ENCODE peak calls at places on chromosomes 16 and 17, in six cellular contexts. B, I, S, F, V and N are unnamed samples.

GRCh38 chr16:48432136-48432535 is 46.9 kb upstream of the SIAH1 start:
- DNase-seq in I (peak), B (no peak), V (no peak), F (no peak), S (peak), N (no peak)

GRCh38 chr16:64453643-64454042 is 668.2 kb downstream of the CDH11 start:
- DNase-seq in B (no peak), V (no peak), S (no peak), I (no peak), F (no peak), N (no peak)

GRCh38 chr17:44097110-44097810 is 26.2 kb downstream of the HDAC5 start:
- DNase-seq in V (no peak), F (peak), B (no peak), S (no peak), I (no peak), N (no peak)

GRCh38 chr17:80364091-80364691 is 50.8 kb upstream of the ENDOV start:
- DNase-seq in S (no peak), I (no peak), V (no peak), F (no peak), B (no peak), N (peak)

GRCh38 chr16:87698676-87699179 is 67.1 kb downstream of the KLHDC4 start:
- DNase-seq in F (no peak), S (no peak), V (no peak), I (peak), B (no peak), N (no peak)

GRCh38 chr16:72094266-72094610 is 591 bp downstream of the DHX38 start:
- DNase-seq in V (peak), I (no peak), S (no peak), F (no peak), B (no peak), N (no peak)

GRCh38 chr17:82956726-82957468 is 117.1 kb upstream of the ZNF750 start:
- DNase-seq in S (no peak), B (no peak), F (no peak), I (no peak), V (no peak), N (no peak)

GRCh38 chr17:12256380-12256995 is 235.8 kb downstream of the MAP2K4 start:
- DNase-seq in B (no peak), V (no peak), S (no peak), I (no peak), F (peak), N (peak)

GRCh38 chr16:55701442-55702319 is 45.9 kb downstream of the SLC6A2 start:
- DNase-seq in V (peak), I (no peak), S (no peak), F (peak), B (peak), N (no peak)

GRCh38 chr16:90057738-90058173 is 19.4 kb downstream of the PRDM7 start:
- DNase-seq in V (no peak), B (no peak), F (peak), I (no peak), S (no peak), N (peak)

GRCh38 chr16:69618307-69618706 is 52.5 kb downstream of the NFAT5 start:
- DNase-seq in V (no peak), F (no peak), S (no peak), B (no peak), I (no peak), N (no peak)

GRCh38 chr17:76506408-76507328 is 5.4 kb upstream of the RHBDF2 start:
- DNase-seq in S (peak), I (peak), V (peak), B (peak), F (no peak), N (no peak)

GRCh38 chr17:33012522-33013033 is 20.9 kb downstream of the SPACA3 start:
- DNase-seq in I (no peak), B (no peak), V (no peak), F (peak), S (no peak), N (peak)

GRCh38 chr17:8360751-8361150 is 15.8 kb downstream of the KRABD2 start:
- DNase-seq in S (no peak), F (no peak), B (no peak), I (no peak), V (no peak), N (no peak)

GRCh38 chr16:58658796-58659211 is 25.8 kb downstream of the SLC38A7 start:
- DNase-seq in B (no peak), I (no peak), F (no peak), S (no peak), V (no peak), N (no peak)

GRCh38 chr17:6677158-6677831 is 25.7 kb downstream of the C17orf100 start:
- DNase-seq in B (no peak), V (no peak), F (no peak), I (no peak), S (peak), N (peak)

GRCh38 chr16:78177927-78178326 is 78.5 kb downstream of the WWOX start:
- DNase-seq in F (no peak), B (no peak), S (no peak), V (no peak), I (no peak), N (no peak)

GRCh38 chr17:55572599-55572998 is 61.3 kb upstream of the SMIM36 start:
- DNase-seq in S (no peak), V (no peak), I (no peak), F (no peak), B (no peak), N (no peak)

GRCh38 chr16:54270711-54271110 is 15.9 kb downstream of the IRX3 start:
- DNase-seq in V (no peak), F (no peak), B (no peak), S (no peak), I (no peak), N (no peak)

GRCh38 chr17:45931677-45932076 is 37.3 kb downstream of the MAPT start:
- DNase-seq in I (no peak), S (no peak), B (no peak), V (no peak), F (no peak), N (no peak)

GRCh38 chr17:63496177-63496576 is 19.3 kb downstream of the ACE start:
- DNase-seq in B (no peak), F (no peak), V (no peak), S (no peak), I (no peak), N (no peak)

GRCh38 chr17:5892897-5893656 is 177.1 kb upstream of the WSCD1 start:
- DNase-seq in F (no peak), I (no peak), S (no peak), V (no peak), B (no peak), N (no peak)

GRCh38 chr16:2056077-2056476 is 8.3 kb downstream of the TSC2 start:
- DNase-seq in V (no peak), B (no peak), I (no peak), F (no peak), S (no peak), N (no peak)

GRCh38 chr16:67022531-67023214 is 6.3 kb upstream of the CBFB start:
- DNase-seq in F (no peak), S (no peak), I (no peak), B (no peak), V (no peak), N (no peak)

GRCh38 chr16:75494696-75495601 is at the start of gene CHST6:
- DNase-seq in V (peak), B (no peak), I (peak), F (no peak), S (no peak), N (peak)

GRCh38 chr17:46013127-46013501 is 14.1 kb downstream of the STH start:
- DNase-seq in V (no peak), I (no peak), S (no peak), B (no peak), F (no peak), N (no peak)

GRCh38 chr17:45222273-45222993 is 748 bp downstream of the FMNL1 start:
- DNase-seq in F (no peak), V (peak), B (peak), I (no peak), S (no peak), N (no peak)

GRCh38 chr16:68283840-68284595 is 19.7 kb downstream of the SLC7A6 start:
- DNase-seq in S (no peak), F (no peak), I (no peak), B (no peak), V (no peak), N (no peak)

GRCh38 chr17:60145006-60145935 is 4.5 kb upstream of the CA4 start:
- DNase-seq in S (no peak), V (no peak), F (no peak), I (no peak), B (no peak), N (no peak)

GRCh38 chr17:64061157-64061898 is 40.9 kb upstream of the ICAM2 start:
- DNase-seq in I (no peak), V (no peak), B (no peak), F (no peak), S (no peak), N (peak)

GRCh38 chr17:78361227-78361683 is 1.4 kb upstream of the SOCS3 start:
- DNase-seq in V (no peak), S (no peak), F (no peak), B (no peak), I (no peak), N (no peak)

GRCh38 chr16:75238132-75238852 is 13.1 kb downstream of the BCAR1 start:
- DNase-seq in I (no peak), F (no peak), V (no peak), S (no peak), B (no peak), N (no peak)